ENCODE peak calls at places on chromosome 12, in four cellular contexts. A, S, R and J are unnamed samples.

GRCh38 chr12:30847259-30847658 is 79.3 kb upstream of the TSPAN11 start:
- DNase-seq in A (peak), S (peak), R (peak), J (peak)

GRCh38 chr12:91074068-91074819 is 16.4 kb upstream of the KERA start:
- DNase-seq in A (no peak), S (no peak), R (no peak), J (peak)

GRCh38 chr12:69254046-69254445 is 14.7 kb downstream of the CPSF6 start:
- DNase-seq in A (no peak), S (peak), R (peak), J (peak)

GRCh38 chr12:49567611-49568441 is at the start of gene MCRS1:
- DNase-seq in A (peak), S (peak), R (peak), J (peak)

GRCh38 chr12:42802688-42803279 is 213.2 kb upstream of the PRICKLE1 start:
- DNase-seq in A (no peak), S (no peak), R (no peak), J (no peak)

GRCh38 chr12:110340706-110341105 is 59.7 kb downstream of the ATP2A2 start:
- DNase-seq in A (no peak), S (no peak), R (no peak), J (no peak)

GRCh38 chr12:96487214-96487613 is 2.2 kb upstream of the CFAP54 start:
- DNase-seq in A (no peak), S (peak), R (no peak), J (no peak)

GRCh38 chr12:28583771-28584261 is 393.6 kb downstream of the CCDC91 start:
- DNase-seq in A (no peak), S (peak), R (no peak), J (no peak)

GRCh38 chr12:13981296-13981962 is at the start of gene GRIN2B:
- DNase-seq in A (no peak), S (no peak), R (peak), J (peak)

GRCh38 chr12:57738142-57738474 is 434 bp downstream of the AGAP2 start:
- DNase-seq in A (no peak), S (no peak), R (no peak), J (no peak)

GRCh38 chr12:10661338-10661737 is 12.5 kb downstream of the STYK1 start:
- DNase-seq in A (no peak), S (peak), R (no peak), J (no peak)

GRCh38 chr12:2083561-2083960 is 30.8 kb downstream of the CACNA1C start:
- DNase-seq in A (no peak), S (no peak), R (no peak), J (peak)

GRCh38 chr12:3680919-3681594 is 71.9 kb downstream of the CRACR2A start:
- DNase-seq in A (no peak), S (no peak), R (peak), J (peak)

GRCh38 chr12:857611-858010 is 91.9 kb downstream of the RAD52 start:
- DNase-seq in A (peak), S (peak), R (no peak), J (no peak)

GRCh38 chr12:94263011-94263786 is 114.8 kb downstream of the PLXNC1 start:
- DNase-seq in A (no peak), S (no peak), R (no peak), J (no peak)

GRCh38 chr12:96427269-96427729 is 27.1 kb upstream of the CDK17 start:
- DNase-seq in A (peak), S (peak), R (peak), J (peak)

GRCh38 chr12:46160081-46160980 is 108.5 kb downstream of the SLC38A1 start:
- DNase-seq in A (no peak), S (peak), R (peak), J (peak)

GRCh38 chr12:122123761-122124145 is 45.2 kb downstream of the MLXIP start:
- DNase-seq in A (no peak), S (no peak), R (no peak), J (no peak)

GRCh38 chr12:55019784-55020183 is at the start of gene NEUROD4:
- DNase-seq in A (peak), S (peak), R (peak), J (peak)

GRCh38 chr12:12333980-12334709 is 15.9 kb downstream of the MANSC1 start:
- DNase-seq in A (no peak), S (peak), R (peak), J (peak)

GRCh38 chr12:6072302-6072752 is 52.1 kb downstream of the VWF start:
- DNase-seq in A (no peak), S (peak), R (no peak), J (no peak)

GRCh38 chr12:10600988-10601387 is 12.4 kb downstream of the MAGOHB start:
- DNase-seq in A (no peak), S (no peak), R (no peak), J (no peak)

GRCh38 chr12:75086086-75087038 is 123.3 kb downstream of the KCNC2 start:
- DNase-seq in A (no peak), S (peak), R (no peak), J (no peak)

GRCh38 chr12:103882861-103883596 is 42.0 kb upstream of the NT5DC3 start:
- DNase-seq in A (no peak), S (no peak), R (no peak), J (peak)

GRCh38 chr12:31726575-31726974 is 2.2 kb downstream of the AMN1 start:
- DNase-seq in A (no peak), S (no peak), R (peak), J (peak)

GRCh38 chr12:100163416-100164152 is 20.9 kb upstream of the BLTP3B start:
- DNase-seq in A (no peak), S (peak), R (peak), J (peak)